ENCODE peak calls at places on chromosomes 7 and 10, in eight cellular contexts. X is activated CD4-positive, alpha-beta T cell treated with anti-CD3 and anti-CD28 coated beads, Interleukin-2, amount 10 ng/mL, durations not matched to agents 7 days and 5 days; B is OCI-M1; D is LoVo; W is NCI-H1930; Q is GM12891; E is NCI-H187; J is NT2/D1. L is an unnamed sample.

GRCh38 chr7:15891151-15891842 is 204.8 kb upstream of the MEOX2 start:
- DNase-seq in B (no peak), X (no peak), D (no peak), E (no peak), W (no peak), Q (no peak), J (no peak), L (no peak)

GRCh38 chr10:35986756-35987467 is 344.8 kb upstream of the FZD8 start:
- DNase-seq in W (no peak), J (no peak), D (no peak), B (no peak), E (no peak), X (no peak), Q (no peak), L (no peak)

GRCh38 chr7:106050002-106050742 is 61.9 kb downstream of the SYPL1 start:
- DNase-seq in J (peak; percentile 40), E (no peak), Q (no peak), W (no peak), B (peak; percentile 1), X (no peak), D (no peak), L (no peak)

GRCh38 chr10:12907651-12908050 is 93.9 kb downstream of the CCDC3 start:
- DNase-seq in W (no peak), J (no peak), E (no peak), D (no peak), Q (no peak), X (no peak), B (no peak), L (no peak)

GRCh38 chr10:82742478-82742877 is 867.5 kb downstream of the NRG3 start:
- DNase-seq in B (peak; percentile 25), D (no peak), W (no peak), X (no peak), J (no peak), Q (no peak), E (no peak), L (no peak)

GRCh38 chr7:151114151-151115090 is 28.1 kb downstream of the AGAP3 start:
- DNase-seq in Q (peak; percentile 64), B (no peak), J (no peak), X (no peak), D (no peak), W (no peak), E (no peak), L (no peak)

GRCh38 chr7:727104-727805 is at the start of gene PRKAR1B:
- DNase-seq in W (no peak), D (peak; percentile 41), Q (peak; percentile 83), J (no peak), B (no peak), E (no peak), X (peak; percentile 44), L (no peak)

GRCh38 chr10:10043083-10043482 is 974.6 kb upstream of the CELF2 start:
- DNase-seq in B (no peak), Q (no peak), W (no peak), E (no peak), J (no peak), X (no peak), D (no peak), L (no peak)

GRCh38 chr7:37362802-37363201 is 85.9 kb downstream of the ELMO1 start:
- DNase-seq in W (no peak), B (no peak), E (no peak), D (no peak), X (no peak), J (no peak), Q (no peak), L (no peak)

GRCh38 chr10:43376828-43377227 is 5.4 kb downstream of the FXYD4 start:
- DNase-seq in B (peak; percentile 24), J (no peak), Q (no peak), E (no peak), X (no peak), W (no peak), D (no peak), L (no peak)

GRCh38 chr7:43469051-43469450 is 113.9 kb upstream of the STK17A start:
- DNase-seq in Q (no peak), J (no peak), X (no peak), D (no peak), E (no peak), B (peak; percentile 42), W (no peak), L (no peak)

GRCh38 chr10:123766761-123767160 is 100.6 kb downstream of the GPR26 start:
- DNase-seq in D (no peak), J (no peak), E (no peak), X (no peak), W (no peak), Q (no peak), B (no peak), L (no peak)

GRCh38 chr7:130266961-130267321 is 278 bp downstream of the CPA2 start:
- DNase-seq in W (no peak), J (no peak), D (no peak), E (no peak), X (no peak), Q (no peak), B (no peak), L (no peak)

GRCh38 chr10:96695366-96695765 is 24.9 kb downstream of the PIK3AP1 start:
- DNase-seq in J (no peak), D (no peak), B (peak; percentile 85), E (no peak), Q (no peak), X (no peak), W (no peak), L (no peak)

GRCh38 chr7:33903770-33904679 is 1.3 kb upstream of the BMPER start:
- DNase-seq in Q (peak; percentile 13), D (no peak), B (no peak), E (no peak), X (no peak), W (peak; percentile 47), J (peak; percentile 46), L (no peak)

GRCh38 chr10:14144491-14144890 is 186.2 kb downstream of the FRMD4A start:
- DNase-seq in B (no peak), E (no peak), X (no peak), Q (no peak), D (no peak), J (no peak), W (no peak), L (no peak)

GRCh38 chr10:96681493-96681892 is 38.8 kb downstream of the PIK3AP1 start:
- DNase-seq in W (no peak), X (no peak), D (no peak), J (no peak), E (no peak), Q (no peak), B (no peak), L (no peak)

GRCh38 chr10:118166951-118167350 is 120.2 kb upstream of the RAB11FIP2 start:
- DNase-seq in Q (no peak), E (no peak), W (no peak), J (no peak), B (no peak), X (no peak), D (no peak), L (no peak)

GRCh38 chr10:86046845-86047460 is 319.6 kb downstream of the GRID1 start:
- DNase-seq in J (no peak), E (no peak), D (no peak), W (no peak), Q (no peak), B (no peak), X (no peak), L (no peak)

GRCh38 chr10:28798428-28798955 is 121.2 kb downstream of the BAMBI start:
- DNase-seq in Q (no peak), J (no peak), E (no peak), W (no peak), X (no peak), D (no peak), B (no peak), L (no peak)

GRCh38 chr10:101140084-101140949 is 9.2 kb downstream of the TLX1 start:
- DNase-seq in D (no peak), B (no peak), Q (no peak), X (no peak), E (no peak), W (no peak), J (no peak), L (no peak)

L was measured in iPS DF 6.9.